ENCODE peak calls at places on chromosomes 1 and 21, in eight cellular contexts. One of them, this sample, is unnamed.

GRCh38 chr21:38742580-38743260 is 63.0 kb upstream of the ETS2 start:
- DNase-seq in activated naive CD4-positive, alpha-beta T cell: no peak
- DNase-seq in effector CD4-positive, alpha-beta T cell: no peak
- DNase-seq in GM04504: no peak
- DNase-seq in suprapubic skin: no peak
- DNase-seq in DMS79: no peak
- DNase-seq in NCI-H1105: no peak
- DNase-seq in cerebellum: no peak
- DNase-seq in this sample: no peak

GRCh38 chr1:31633117-31633516 is 11.6 kb downstream of the PEF1 start:
- DNase-seq in activated naive CD4-positive, alpha-beta T cell: no peak
- DNase-seq in effector CD4-positive, alpha-beta T cell: no peak
- DNase-seq in GM04504: no peak
- DNase-seq in suprapubic skin: no peak
- DNase-seq in DMS79: no peak
- DNase-seq in NCI-H1105: no peak
- DNase-seq in cerebellum: no peak
- DNase-seq in this sample: no peak

GRCh38 chr1:207702317-207702716 is 49.5 kb upstream of the CD46 start:
- DNase-seq in activated naive CD4-positive, alpha-beta T cell: no peak
- DNase-seq in effector CD4-positive, alpha-beta T cell: no peak
- DNase-seq in GM04504: no peak
- DNase-seq in suprapubic skin: no peak
- DNase-seq in DMS79: no peak
- DNase-seq in NCI-H1105: no peak
- DNase-seq in cerebellum: no peak
- DNase-seq in this sample: no peak

GRCh38 chr21:34846601-34847112 is 177.9 kb downstream of the CLIC6 start:
- DNase-seq in activated naive CD4-positive, alpha-beta T cell: no peak
- DNase-seq in effector CD4-positive, alpha-beta T cell: no peak
- DNase-seq in GM04504: no peak
- DNase-seq in suprapubic skin: no peak
- DNase-seq in DMS79: no peak
- DNase-seq in NCI-H1105: no peak
- DNase-seq in cerebellum: no peak
- DNase-seq in this sample: peak

GRCh38 chr21:35932232-35932911 is 128.0 kb downstream of the SETD4 start:
- DNase-seq in activated naive CD4-positive, alpha-beta T cell: no peak
- DNase-seq in effector CD4-positive, alpha-beta T cell: no peak
- DNase-seq in GM04504: peak
- DNase-seq in suprapubic skin: no peak
- DNase-seq in DMS79: peak
- DNase-seq in NCI-H1105: no peak
- DNase-seq in cerebellum: no peak
- DNase-seq in this sample: peak

GRCh38 chr1:18064564-18064963 is 43.0 kb upstream of the IGSF21 start:
- DNase-seq in activated naive CD4-positive, alpha-beta T cell: no peak
- DNase-seq in effector CD4-positive, alpha-beta T cell: no peak
- DNase-seq in GM04504: no peak
- DNase-seq in suprapubic skin: no peak
- DNase-seq in DMS79: no peak
- DNase-seq in NCI-H1105: no peak
- DNase-seq in cerebellum: no peak
- DNase-seq in this sample: no peak

GRCh38 chr1:192903142-192903541 is 94.3 kb downstream of the RGS2 start:
- DNase-seq in activated naive CD4-positive, alpha-beta T cell: no peak
- DNase-seq in effector CD4-positive, alpha-beta T cell: no peak
- DNase-seq in GM04504: no peak
- DNase-seq in suprapubic skin: no peak
- DNase-seq in DMS79: no peak
- DNase-seq in NCI-H1105: no peak
- DNase-seq in cerebellum: no peak
- DNase-seq in this sample: no peak

GRCh38 chr1:241716915-241717651 is 65.0 kb downstream of the WDR64 start:
- DNase-seq in activated naive CD4-positive, alpha-beta T cell: no peak
- DNase-seq in effector CD4-positive, alpha-beta T cell: no peak
- DNase-seq in GM04504: no peak
- DNase-seq in suprapubic skin: no peak
- DNase-seq in DMS79: no peak
- DNase-seq in NCI-H1105: no peak
- DNase-seq in cerebellum: no peak
- DNase-seq in this sample: peak

GRCh38 chr1:51969038-51969705 is 21.3 kb downstream of the RAB3B start:
- DNase-seq in activated naive CD4-positive, alpha-beta T cell: no peak
- DNase-seq in effector CD4-positive, alpha-beta T cell: no peak
- DNase-seq in GM04504: peak
- DNase-seq in suprapubic skin: no peak
- DNase-seq in DMS79: no peak
- DNase-seq in NCI-H1105: no peak
- DNase-seq in cerebellum: no peak
- DNase-seq in this sample: peak

GRCh38 chr1:10253755-10254154 is 43.4 kb downstream of the KIF1B start:
- DNase-seq in activated naive CD4-positive, alpha-beta T cell: no peak
- DNase-seq in effector CD4-positive, alpha-beta T cell: no peak
- DNase-seq in GM04504: peak
- DNase-seq in suprapubic skin: no peak
- DNase-seq in DMS79: no peak
- DNase-seq in NCI-H1105: no peak
- DNase-seq in cerebellum: no peak
- DNase-seq in this sample: peak

GRCh38 chr1:11735854-11736745 is at the start of gene AGTRAP:
- DNase-seq in activated naive CD4-positive, alpha-beta T cell: peak
- DNase-seq in effector CD4-positive, alpha-beta T cell: peak
- DNase-seq in GM04504: peak
- DNase-seq in suprapubic skin: peak
- DNase-seq in DMS79: peak
- DNase-seq in NCI-H1105: peak
- DNase-seq in cerebellum: peak
- DNase-seq in this sample: peak

GRCh38 chr1:209493584-209493983 is 89.9 kb upstream of the CAMK1G start:
- DNase-seq in activated naive CD4-positive, alpha-beta T cell: no peak
- DNase-seq in effector CD4-positive, alpha-beta T cell: no peak
- DNase-seq in GM04504: no peak
- DNase-seq in suprapubic skin: no peak
- DNase-seq in DMS79: no peak
- DNase-seq in NCI-H1105: no peak
- DNase-seq in cerebellum: no peak
- DNase-seq in this sample: no peak

GRCh38 chr1:234631721-234632125 is 21.7 kb upstream of the IRF2BP2 start:
- DNase-seq in activated naive CD4-positive, alpha-beta T cell: no peak
- DNase-seq in effector CD4-positive, alpha-beta T cell: no peak
- DNase-seq in GM04504: no peak
- DNase-seq in suprapubic skin: no peak
- DNase-seq in DMS79: no peak
- DNase-seq in NCI-H1105: no peak
- DNase-seq in cerebellum: no peak
- DNase-seq in this sample: peak

GRCh38 chr1:7339953-7340352 is 431.1 kb upstream of the VAMP3 start:
- DNase-seq in activated naive CD4-positive, alpha-beta T cell: no peak
- DNase-seq in effector CD4-positive, alpha-beta T cell: no peak
- DNase-seq in GM04504: no peak
- DNase-seq in suprapubic skin: no peak
- DNase-seq in DMS79: no peak
- DNase-seq in NCI-H1105: no peak
- DNase-seq in cerebellum: no peak
- DNase-seq in this sample: no peak

GRCh38 chr1:147717051-147717705 is 43.2 kb downstream of the GJA5 start:
- DNase-seq in activated naive CD4-positive, alpha-beta T cell: no peak
- DNase-seq in effector CD4-positive, alpha-beta T cell: peak
- DNase-seq in GM04504: no peak
- DNase-seq in suprapubic skin: no peak
- DNase-seq in DMS79: no peak
- DNase-seq in NCI-H1105: peak
- DNase-seq in cerebellum: no peak
- DNase-seq in this sample: no peak

GRCh38 chr1:151888972-151889570 is 20.2 kb downstream of the THEM4 start:
- DNase-seq in activated naive CD4-positive, alpha-beta T cell: no peak
- DNase-seq in effector CD4-positive, alpha-beta T cell: no peak
- DNase-seq in GM04504: no peak
- DNase-seq in suprapubic skin: no peak
- DNase-seq in DMS79: no peak
- DNase-seq in NCI-H1105: peak
- DNase-seq in cerebellum: no peak
- DNase-seq in this sample: peak

GRCh38 chr1:98104285-98104684 is 183.5 kb upstream of the DPYD start:
- DNase-seq in activated naive CD4-positive, alpha-beta T cell: no peak
- DNase-seq in effector CD4-positive, alpha-beta T cell: no peak
- DNase-seq in GM04504: peak
- DNase-seq in suprapubic skin: no peak
- DNase-seq in DMS79: no peak
- DNase-seq in NCI-H1105: no peak
- DNase-seq in cerebellum: peak
- DNase-seq in this sample: peak

GRCh38 chr1:154323493-154323892 is 1.8 kb upstream of the ATP8B2 start:
- DNase-seq in activated naive CD4-positive, alpha-beta T cell: no peak
- DNase-seq in effector CD4-positive, alpha-beta T cell: no peak
- DNase-seq in GM04504: no peak
- DNase-seq in suprapubic skin: no peak
- DNase-seq in DMS79: no peak
- DNase-seq in NCI-H1105: no peak
- DNase-seq in cerebellum: no peak
- DNase-seq in this sample: no peak

GRCh38 chr1:104794035-104794434 is 1044.3 kb downstream of the AMY1C start:
- DNase-seq in activated naive CD4-positive, alpha-beta T cell: no peak
- DNase-seq in effector CD4-positive, alpha-beta T cell: no peak
- DNase-seq in GM04504: no peak
- DNase-seq in suprapubic skin: no peak
- DNase-seq in DMS79: no peak
- DNase-seq in NCI-H1105: no peak
- DNase-seq in cerebellum: no peak
- DNase-seq in this sample: no peak

GRCh38 chr1:182087304-182087703 is 25.8 kb upstream of the ZNF648 start:
- DNase-seq in activated naive CD4-positive, alpha-beta T cell: no peak
- DNase-seq in effector CD4-positive, alpha-beta T cell: no peak
- DNase-seq in GM04504: no peak
- DNase-seq in suprapubic skin: no peak
- DNase-seq in DMS79: no peak
- DNase-seq in NCI-H1105: no peak
- DNase-seq in cerebellum: no peak
- DNase-seq in this sample: no peak

GRCh38 chr1:209048961-209049669 is 534.4 kb upstream of the CAMK1G start:
- DNase-seq in activated naive CD4-positive, alpha-beta T cell: no peak
- DNase-seq in effector CD4-positive, alpha-beta T cell: no peak
- DNase-seq in GM04504: no peak
- DNase-seq in suprapubic skin: no peak
- DNase-seq in DMS79: no peak
- DNase-seq in NCI-H1105: no peak
- DNase-seq in cerebellum: no peak
- DNase-seq in this sample: peak

GRCh38 chr1:81032973-81033425 is 767.7 kb upstream of the ADGRL2 start:
- DNase-seq in activated naive CD4-positive, alpha-beta T cell: no peak
- DNase-seq in effector CD4-positive, alpha-beta T cell: no peak
- DNase-seq in GM04504: no peak
- DNase-seq in suprapubic skin: no peak
- DNase-seq in DMS79: no peak
- DNase-seq in NCI-H1105: peak
- DNase-seq in cerebellum: no peak
- DNase-seq in this sample: no peak

GRCh38 chr1:85615536-85615935 is 35.0 kb downstream of the CCN1 start:
- DNase-seq in activated naive CD4-positive, alpha-beta T cell: no peak
- DNase-seq in effector CD4-positive, alpha-beta T cell: no peak
- DNase-seq in GM04504: no peak
- DNase-seq in suprapubic skin: no peak
- DNase-seq in DMS79: no peak
- DNase-seq in NCI-H1105: no peak
- DNase-seq in cerebellum: no peak
- DNase-seq in this sample: no peak

GRCh38 chr1:239956230-239956629 is 135.5 kb upstream of the FMN2 start:
- DNase-seq in activated naive CD4-positive, alpha-beta T cell: no peak
- DNase-seq in effector CD4-positive, alpha-beta T cell: no peak
- DNase-seq in GM04504: no peak
- DNase-seq in suprapubic skin: no peak
- DNase-seq in DMS79: no peak
- DNase-seq in NCI-H1105: no peak
- DNase-seq in cerebellum: no peak
- DNase-seq in this sample: no peak

GRCh38 chr1:203700901-203701300 is 64.1 kb upstream of the LAX1 start:
- DNase-seq in activated naive CD4-positive, alpha-beta T cell: no peak
- DNase-seq in effector CD4-positive, alpha-beta T cell: no peak
- DNase-seq in GM04504: no peak
- DNase-seq in suprapubic skin: no peak
- DNase-seq in DMS79: no peak
- DNase-seq in NCI-H1105: no peak
- DNase-seq in cerebellum: no peak
- DNase-seq in this sample: no peak

GRCh38 chr1:8357329-8358101 is 39.6 kb downstream of the SLC45A1 start:
- DNase-seq in activated naive CD4-positive, alpha-beta T cell: no peak
- DNase-seq in effector CD4-positive, alpha-beta T cell: no peak
- DNase-seq in GM04504: no peak
- DNase-seq in suprapubic skin: no peak
- DNase-seq in DMS79: no peak
- DNase-seq in NCI-H1105: no peak
- DNase-seq in cerebellum: no peak
- DNase-seq in this sample: no peak

GRCh38 chr1:158534496-158534895 is 19.7 kb downstream of the OR6Y1 start:
- DNase-seq in activated naive CD4-positive, alpha-beta T cell: no peak
- DNase-seq in effector CD4-positive, alpha-beta T cell: no peak
- DNase-seq in GM04504: no peak
- DNase-seq in suprapubic skin: no peak
- DNase-seq in DMS79: no peak
- DNase-seq in NCI-H1105: no peak
- DNase-seq in cerebellum: no peak
- DNase-seq in this sample: no peak

GRCh38 chr1:247096112-247096511 is 8.0 kb downstream of the ZNF669 start:
- DNase-seq in activated naive CD4-positive, alpha-beta T cell: no peak
- DNase-seq in effector CD4-positive, alpha-beta T cell: no peak
- DNase-seq in GM04504: no peak
- DNase-seq in suprapubic skin: no peak
- DNase-seq in DMS79: no peak
- DNase-seq in NCI-H1105: no peak
- DNase-seq in cerebellum: no peak
- DNase-seq in this sample: no peak

GRCh38 chr1:224082146-224082545 is 31.8 kb upstream of the FBXO28 start:
- DNase-seq in activated naive CD4-positive, alpha-beta T cell: no peak
- DNase-seq in effector CD4-positive, alpha-beta T cell: no peak
- DNase-seq in GM04504: no peak
- DNase-seq in suprapubic skin: no peak
- DNase-seq in DMS79: no peak
- DNase-seq in NCI-H1105: no peak
- DNase-seq in cerebellum: no peak
- DNase-seq in this sample: peak

GRCh38 chr1:206442101-206442500 is 28.2 kb upstream of the IKBKE start:
- DNase-seq in activated naive CD4-positive, alpha-beta T cell: no peak
- DNase-seq in effector CD4-positive, alpha-beta T cell: no peak
- DNase-seq in GM04504: no peak
- DNase-seq in suprapubic skin: no peak
- DNase-seq in DMS79: no peak
- DNase-seq in NCI-H1105: no peak
- DNase-seq in cerebellum: no peak
- DNase-seq in this sample: peak

GRCh38 chr1:160907976-160908375 is 23.0 kb upstream of the ITLN1 start:
- DNase-seq in activated naive CD4-positive, alpha-beta T cell: no peak
- DNase-seq in effector CD4-positive, alpha-beta T cell: no peak
- DNase-seq in GM04504: no peak
- DNase-seq in suprapubic skin: no peak
- DNase-seq in DMS79: no peak
- DNase-seq in NCI-H1105: no peak
- DNase-seq in cerebellum: no peak
- DNase-seq in this sample: no peak

GRCh38 chr1:73910466-73910865 is 287.5 kb downstream of the LRRIQ3 start:
- DNase-seq in activated naive CD4-positive, alpha-beta T cell: no peak
- DNase-seq in effector CD4-positive, alpha-beta T cell: no peak
- DNase-seq in GM04504: peak
- DNase-seq in suprapubic skin: no peak
- DNase-seq in DMS79: no peak
- DNase-seq in NCI-H1105: no peak
- DNase-seq in cerebellum: no peak
- DNase-seq in this sample: no peak

GRCh38 chr1:227218870-227219578 is 99.3 kb downstream of the CDC42BPA start:
- DNase-seq in activated naive CD4-positive, alpha-beta T cell: no peak
- DNase-seq in effector CD4-positive, alpha-beta T cell: no peak
- DNase-seq in GM04504: no peak
- DNase-seq in suprapubic skin: no peak
- DNase-seq in DMS79: no peak
- DNase-seq in NCI-H1105: no peak
- DNase-seq in cerebellum: no peak
- DNase-seq in this sample: no peak

This sample was measured in HCEC 1CT.